ENCODE peak calls at places on chromosomes 16 and 17, in eight cellular contexts. V is activated CD4-positive, alpha-beta T cell treated with anti-CD3 and anti-CD28 coated beads, Interleukin-2, amount 10 ng/mL, durations not matched to agents 7 days and 5 days; C is GM12865; F is LHCN-M2; I is sigmoid colon; M is M059J; E is dorsolateral prefrontal cortex; A is NCI-H1092 treated with DMSO at 0.1 percent for 48 hours. Z is an unnamed sample.

GRCh38 chr16:56916571-56917403 is 15.2 kb upstream of the HERPUD1 start:
- DNase-seq in V (peak), C (peak), F (no peak), I (peak), M (no peak), E (no peak), A (no peak), Z (no peak)

GRCh38 chr17:45224671-45225050 is 3.0 kb downstream of the FMNL1 start:
- DNase-seq in V (peak), C (peak), F (no peak), I (no peak), M (no peak), E (no peak), A (no peak), Z (no peak)

GRCh38 chr17:42194133-42194899 is at the start of gene GHDC:
- DNase-seq in V (peak), C (peak), F (peak), I (peak), M (peak), E (peak), A (peak), Z (peak)

GRCh38 chr16:13936596-13937081 is 16.7 kb downstream of the ERCC4 start:
- DNase-seq in V (no peak), C (no peak), F (peak), I (no peak), M (peak), E (no peak), A (no peak), Z (no peak)

GRCh38 chr17:39870776-39871175 is 2.8 kb downstream of the ZPBP2 start:
- DNase-seq in V (no peak), C (no peak), F (no peak), I (no peak), M (no peak), E (no peak), A (no peak), Z (no peak)

GRCh38 chr17:72988451-72988850 is 104.0 kb downstream of the SLC39A11 start:
- DNase-seq in V (no peak), C (peak), F (no peak), I (no peak), M (no peak), E (no peak), A (no peak), Z (no peak)

GRCh38 chr16:83769397-83770008 is 38.3 kb upstream of the HSBP1 start:
- DNase-seq in V (no peak), C (no peak), F (no peak), I (no peak), M (no peak), E (no peak), A (no peak), Z (no peak)

GRCh38 chr16:179431-179830 is 828 bp upstream of the HBQ1 start:
- DNase-seq in V (no peak), C (no peak), F (no peak), I (no peak), M (no peak), E (no peak), A (no peak), Z (no peak)

GRCh38 chr16:49482690-49483089 is 109.1 kb downstream of the C16orf78 start:
- DNase-seq in V (no peak), C (no peak), F (no peak), I (peak), M (no peak), E (no peak), A (no peak), Z (no peak)

GRCh38 chr16:3461120-3461519 is 17.6 kb downstream of the NAA60 start:
- DNase-seq in V (peak), C (peak), F (no peak), I (no peak), M (no peak), E (no peak), A (no peak), Z (no peak)

GRCh38 chr16:86789621-86790051 is 211.3 kb downstream of the FOXL1 start:
- DNase-seq in V (no peak), C (no peak), F (peak), I (peak), M (peak), E (no peak), A (no peak), Z (no peak)

GRCh38 chr17:57699751-57700186 is 45.3 kb downstream of the CCDC182 start:
- DNase-seq in V (no peak), C (no peak), F (no peak), I (no peak), M (no peak), E (no peak), A (no peak), Z (no peak)

GRCh38 chr16:50967827-50968612 is 183.1 kb downstream of the SALL1 start:
- DNase-seq in V (no peak), C (peak), F (no peak), I (no peak), M (no peak), E (no peak), A (no peak), Z (no peak)

GRCh38 chr17:751269-752001 is 629 bp downstream of the GEMIN4 start:
- DNase-seq in V (peak), C (peak), F (peak), I (peak), M (peak), E (no peak), A (no peak), Z (no peak)

GRCh38 chr17:75684249-75684648 is 17.1 kb downstream of the SAP30BP start:
- DNase-seq in V (no peak), C (no peak), F (no peak), I (no peak), M (peak), E (no peak), A (no peak), Z (no peak)

GRCh38 chr17:2175294-2175628 is 120.4 kb downstream of the HIC1 start:
- DNase-seq in V (no peak), C (no peak), F (no peak), I (no peak), M (no peak), E (no peak), A (no peak), Z (no peak)

GRCh38 chr17:69819316-69820087 is 255.5 kb upstream of the KCNJ16 start:
- DNase-seq in V (no peak), C (no peak), F (peak), I (no peak), M (peak), E (no peak), A (no peak), Z (no peak)

GRCh38 chr17:72726936-72727335 is 365.6 kb downstream of the SLC39A11 start:
- DNase-seq in V (peak), C (peak), F (no peak), I (no peak), M (peak), E (no peak), A (no peak), Z (peak)

GRCh38 chr17:79612468-79613194 is 1.8 kb upstream of the RBFOX3 start:
- DNase-seq in V (peak), C (peak), F (peak), I (peak), M (peak), E (peak), A (peak), Z (peak)

Z was measured in NCI-H774.